ENCODE peak calls at places on chromosomes 4 and X, in seven cellular contexts. H, K, N, J, R, G and Q are unnamed samples.

GRCh38 chrX:39758791-39759525 is 338.8 kb downstream of the BCOR start:
- DNase-seq in J (no peak), G (no peak), R (no peak), H (no peak), K (no peak), N (no peak), Q (no peak)

GRCh38 chr4:81198151-81198550 is 16.9 kb downstream of the PRKG2 start:
- DNase-seq in N (no peak), G (no peak), K (no peak), H (no peak), R (no peak), J (no peak), Q (no peak)

GRCh38 chr4:11138964-11139363 is 289.7 kb downstream of the HS3ST1 start:
- DNase-seq in G (no peak), J (peak; percentile 5), H (no peak), K (no peak), R (no peak), N (no peak), Q (no peak)

GRCh38 chr4:154566639-154567204 is 3.9 kb downstream of the FGB start:
- DNase-seq in J (no peak), H (no peak), R (no peak), G (no peak), N (peak; percentile 35), K (no peak), Q (no peak)

GRCh38 chr4:71211748-71212147 is 127.1 kb upstream of the SLC4A4 start:
- DNase-seq in K (no peak), R (no peak), G (no peak), N (no peak), H (no peak), J (no peak), Q (no peak)

GRCh38 chrX:72269671-72270251 is 7.3 kb downstream of the RPS4X start:
- DNase-seq in J (no peak), K (no peak), G (no peak), R (peak; percentile 34), N (peak; percentile 83), H (no peak), Q (no peak)

GRCh38 chr4:16721618-16722291 is 176.7 kb downstream of the LDB2 start:
- DNase-seq in G (no peak), K (no peak), R (peak; percentile 21), H (no peak), J (no peak), N (peak; percentile 89), Q (peak; percentile 2)

GRCh38 chr4:162163892-162164759 is at the start of gene FSTL5:
- DNase-seq in H (peak; percentile 22), J (no peak), N (peak; percentile 2), R (peak; percentile 16), K (peak; percentile 81), G (no peak), Q (peak; percentile 16)

GRCh38 chr4:83305187-83305586 is 20.6 kb upstream of the COQ2 start:
- DNase-seq in K (no peak), J (no peak), N (no peak), R (no peak), H (no peak), G (no peak), Q (no peak)

GRCh38 chr4:145935253-145936141 is 3.1 kb downstream of the ZNF827 start:
- DNase-seq in R (peak; percentile 7), K (peak; percentile 50), G (no peak), H (no peak), J (peak; percentile 48), N (no peak), Q (peak; percentile 61)

GRCh38 chrX:131739823-131740222 is 195.9 kb downstream of the OR13H1 start:
- DNase-seq in H (no peak), K (no peak), N (no peak), G (no peak), J (no peak), R (peak; percentile 7), Q (peak; percentile 0)
- TF ChIP-seq RAD21 in H (no peak), K (no peak), N (no peak), G (no peak), J (no peak), R (no peak), Q (no peak)

DNA sequence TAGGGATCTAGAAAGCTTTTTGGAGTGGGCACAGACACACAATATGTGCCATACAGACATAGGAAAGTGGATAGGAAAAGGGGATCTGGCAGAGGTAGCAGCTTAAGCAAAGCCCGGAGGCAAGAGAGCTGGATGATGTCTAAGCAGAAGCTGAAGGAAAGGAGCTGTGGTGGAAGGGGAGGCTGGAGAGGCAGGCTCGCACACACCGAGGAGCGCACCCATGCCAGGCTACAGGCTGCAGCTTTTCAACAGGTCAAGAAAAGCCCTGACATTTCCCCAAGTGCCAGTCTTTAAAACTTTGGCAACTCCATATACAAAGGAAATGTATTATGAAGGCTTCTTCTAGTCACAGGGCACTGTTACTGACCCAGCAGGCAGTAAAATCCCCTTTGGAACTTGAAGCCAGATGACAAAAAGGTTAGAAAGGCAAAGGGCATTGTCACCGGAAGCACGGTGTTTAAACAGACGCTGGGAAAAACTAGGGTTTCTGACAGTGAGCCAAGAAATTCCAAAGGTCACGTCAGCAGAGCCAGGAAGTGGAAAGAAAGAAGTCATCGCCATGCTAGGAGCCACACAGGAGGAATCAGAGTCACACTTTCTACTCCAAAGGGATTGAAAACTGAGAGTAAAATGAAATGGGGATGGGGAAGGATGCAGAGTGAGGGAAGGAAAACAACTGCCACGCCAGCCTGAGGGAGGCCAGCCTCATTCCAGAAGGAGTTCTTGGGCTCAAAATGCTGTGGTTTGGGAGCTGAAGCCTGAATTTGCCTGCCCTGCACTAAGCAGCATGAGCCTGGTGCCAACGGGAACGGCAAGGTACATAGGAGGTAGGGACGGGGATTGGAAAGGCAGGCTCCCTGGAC is 67.1 kb downstream of the SOWAHB start:
- DNase-seq in R (no peak), J (no peak), N (peak; percentile 92), G (peak; percentile 47), K (no peak), H (peak; percentile 43), Q (peak; percentile 94)
- TF ChIP-seq RAD21 in R (no peak), J (no peak), N (no peak), G (no peak), K (no peak), H (no peak), Q (no peak)

GRCh38 chrX:121360280-121360679 is 312.9 kb downstream of the GLUD2 start:
- DNase-seq in K (no peak), N (no peak), H (no peak), R (no peak), J (no peak), G (no peak), Q (no peak)

GRCh38 chrX:121356139-121356849 is 308.9 kb downstream of the GLUD2 start:
- DNase-seq in R (peak; percentile 80), N (no peak), G (no peak), H (no peak), J (no peak), K (no peak), Q (no peak)

DNA sequence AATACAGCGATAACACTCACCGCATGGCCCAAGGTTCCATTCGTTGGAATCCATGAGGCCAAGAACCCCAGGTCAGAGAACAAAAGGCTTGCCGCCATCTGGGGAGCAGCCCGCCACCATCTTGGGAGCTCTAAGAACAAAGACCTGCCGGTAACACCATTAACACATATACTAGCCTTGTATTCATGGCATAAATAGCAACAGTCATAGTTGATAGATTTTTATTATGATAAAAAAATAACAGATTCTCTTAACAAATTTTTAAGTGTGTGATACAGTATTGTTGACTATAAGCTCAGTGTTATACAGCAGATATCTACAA is 309.4 kb downstream of the GLUD2 start:
- DNase-seq in R (no peak), J (no peak), N (no peak), G (no peak), K (no peak), H (no peak), Q (no peak)
- TF ChIP-seq RAD21 in R (no peak), J (no peak), N (no peak), G (no peak), K (no peak), H (no peak), Q (no peak)

DNA sequence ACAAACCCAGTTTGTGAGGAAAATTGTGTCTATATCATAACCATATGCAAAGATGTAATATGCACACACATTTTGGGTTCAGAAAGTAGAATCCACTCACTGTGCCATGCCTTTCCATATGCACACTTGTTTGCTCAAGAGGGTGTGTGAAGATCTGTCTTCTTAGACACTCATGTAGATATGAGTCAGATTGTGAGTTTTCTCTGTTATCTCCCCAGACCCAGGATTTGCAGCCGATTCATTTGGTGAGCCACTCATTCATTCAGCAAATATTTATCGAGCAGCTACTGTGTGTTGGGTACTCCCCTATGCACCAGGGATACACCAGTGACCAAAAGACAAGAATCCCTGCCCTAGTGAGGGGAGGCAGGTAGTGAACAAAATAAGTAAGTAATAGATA is 81.5 kb downstream of the CLCN5 start:
- DNase-seq in R (no peak), N (peak; percentile 18), J (no peak), G (no peak), H (no peak), K (no peak), Q (no peak)
- TF ChIP-seq RAD21 in R (no peak), N (no peak), J (no peak), G (no peak), H (no peak), K (no peak), Q (no peak)

DNA sequence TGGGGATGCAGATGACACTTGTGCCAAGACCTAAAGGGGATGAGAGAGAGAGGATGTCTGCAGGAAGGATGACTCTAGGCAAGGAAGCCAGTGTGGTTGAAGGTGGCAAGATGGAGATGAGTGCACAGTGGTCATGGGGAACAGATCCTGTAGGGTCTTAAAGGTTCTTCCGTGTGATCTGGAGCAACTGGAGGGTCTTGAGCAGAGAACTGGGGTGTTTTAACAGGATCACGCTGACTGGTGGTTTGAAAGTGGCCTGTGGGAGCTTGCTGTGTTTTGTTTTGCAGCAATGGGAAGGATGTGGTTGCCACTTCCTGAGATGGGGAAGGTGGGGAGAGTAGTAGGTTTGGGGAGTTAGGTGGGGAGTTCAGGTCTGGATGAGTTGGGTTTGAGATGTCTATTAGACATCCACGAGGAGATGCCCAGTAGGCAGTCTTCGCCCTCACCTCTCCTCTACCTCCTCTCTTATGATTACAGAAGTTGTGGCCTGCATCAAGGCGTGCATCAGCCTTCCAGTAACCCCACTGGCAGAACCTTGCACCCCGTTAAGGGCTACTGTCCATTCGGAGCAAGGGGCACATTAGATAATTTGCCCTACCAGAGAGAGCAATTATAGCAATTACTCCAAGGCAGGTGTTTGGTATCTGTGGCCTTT is 1.4 kb upstream of the STBD1 start:
- DNase-seq in R (no peak), K (no peak), H (no peak), G (no peak), N (no peak), J (no peak), Q (no peak)
- TF ChIP-seq RAD21 in R (no peak), K (no peak), H (no peak), G (no peak), N (no peak), J (no peak), Q (no peak)

DNA sequence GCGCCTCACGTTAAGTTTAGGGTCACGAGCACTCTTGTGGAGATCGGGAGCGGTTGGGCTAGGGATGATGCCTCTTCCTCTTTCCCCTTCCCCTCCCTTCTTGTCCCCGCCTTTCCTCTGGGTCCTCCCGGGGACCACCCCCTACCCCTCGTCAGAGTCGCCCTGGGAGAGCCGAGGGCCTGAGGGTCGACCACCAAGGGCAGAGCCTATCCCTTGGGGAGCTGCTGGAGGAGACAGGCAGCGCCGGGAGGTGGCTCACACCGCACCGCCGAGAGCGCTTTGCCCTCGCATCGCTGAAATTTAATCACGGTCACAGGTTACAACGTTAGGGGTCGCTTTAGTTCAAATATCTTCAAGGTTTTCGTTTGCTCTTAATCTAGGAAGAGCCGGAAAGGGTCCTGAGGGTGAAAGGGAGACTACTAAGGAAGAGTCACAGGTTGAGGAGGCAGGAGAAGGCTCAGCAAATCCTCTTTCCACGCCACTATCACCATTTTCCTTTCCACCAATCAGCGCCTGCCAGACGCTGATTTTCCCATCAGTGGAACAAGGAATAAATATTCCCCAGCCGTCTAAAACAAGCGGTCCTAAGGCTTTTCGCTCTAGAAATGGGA is 529 bp upstream of the SNCA start:
- DNase-seq in R (peak; percentile 10), N (peak; percentile 16), J (no peak), H (peak; percentile 5), G (no peak), K (peak; percentile 54), Q (no peak)
- TF ChIP-seq RAD21 in R (no peak), N (no peak), J (no peak), H (no peak), G (no peak), K (no peak), Q (no peak)